ENCODE peak calls at places on chromosomes 12 and 14, in seven cellular contexts. One of them, this sample, is unnamed.

GRCh38 chr14:65286443-65286842 is 126.1 kb upstream of the FUT8 start:
- DNase-seq in ascending aorta: no peak
- DNase-seq in ACHN: no peak
- DNase-seq in lower leg skin: no peak
- DNase-seq in iPS-NIHi11: no peak
- DNase-seq in neural crest cell: no peak
- DNase-seq in T-helper 2 cell: no peak
- DNase-seq in this sample: no peak

GRCh38 chr14:29243355-29243754 is 476.8 kb downstream of the FOXG1 start:
- DNase-seq in T-helper 2 cell: no peak
- DNase-seq in ACHN: peak; percentile 22
- DNase-seq in neural crest cell: no peak
- DNase-seq in lower leg skin: no peak
- DNase-seq in iPS-NIHi11: no peak
- DNase-seq in ascending aorta: no peak
- DNase-seq in this sample: no peak

GRCh38 chr12:1880153-1880845 is 38.2 kb downstream of the CACNA2D4 start:
- DNase-seq in ACHN: no peak
- DNase-seq in neural crest cell: no peak
- DNase-seq in lower leg skin: peak; percentile 67
- DNase-seq in iPS-NIHi11: peak; percentile 2
- DNase-seq in ascending aorta: no peak
- DNase-seq in T-helper 2 cell: no peak
- DNase-seq in this sample: no peak

GRCh38 chr12:76627346-76628135 is 68.0 kb upstream of the OSBPL8 start:
- DNase-seq in neural crest cell: no peak
- DNase-seq in ACHN: no peak
- DNase-seq in T-helper 2 cell: no peak
- DNase-seq in lower leg skin: no peak
- DNase-seq in ascending aorta: no peak
- DNase-seq in iPS-NIHi11: no peak
- DNase-seq in this sample: no peak

GRCh38 chr14:50040401-50040775 is 76.0 kb downstream of the VCPKMT start:
- DNase-seq in lower leg skin: no peak
- DNase-seq in neural crest cell: no peak
- DNase-seq in T-helper 2 cell: no peak
- DNase-seq in iPS-NIHi11: no peak
- DNase-seq in ascending aorta: no peak
- DNase-seq in ACHN: peak; percentile 82
- DNase-seq in this sample: no peak

GRCh38 chr14:94341654-94342333 is 18.7 kb upstream of the SERPINA6 start:
- DNase-seq in neural crest cell: no peak
- DNase-seq in lower leg skin: no peak
- DNase-seq in iPS-NIHi11: no peak
- DNase-seq in T-helper 2 cell: no peak
- DNase-seq in ascending aorta: no peak
- DNase-seq in ACHN: no peak
- DNase-seq in this sample: no peak

GRCh38 chr14:89086060-89086382 is 261.6 kb downstream of the TTC8 start:
- DNase-seq in ACHN: no peak
- DNase-seq in ascending aorta: no peak
- DNase-seq in iPS-NIHi11: no peak
- DNase-seq in lower leg skin: no peak
- DNase-seq in neural crest cell: no peak
- DNase-seq in T-helper 2 cell: no peak
- DNase-seq in this sample: no peak

GRCh38 chr14:102046337-102047278 is 40.2 kb downstream of the HSP90AA1 start:
- DNase-seq in iPS-NIHi11: peak; percentile 89
- DNase-seq in ACHN: peak; percentile 24
- DNase-seq in ascending aorta: peak; percentile 41
- DNase-seq in neural crest cell: peak; percentile 43
- DNase-seq in T-helper 2 cell: no peak
- DNase-seq in lower leg skin: peak; percentile 96
- DNase-seq in this sample: peak; percentile 65

GRCh38 chr14:36183402-36183801 is 6.9 kb upstream of the PTCSC3 start:
- DNase-seq in ascending aorta: no peak
- DNase-seq in neural crest cell: no peak
- DNase-seq in iPS-NIHi11: no peak
- DNase-seq in ACHN: no peak
- DNase-seq in lower leg skin: no peak
- DNase-seq in T-helper 2 cell: no peak
- DNase-seq in this sample: no peak

GRCh38 chr14:92677087-92677668 is 71.2 kb downstream of the LGMN start:
- DNase-seq in iPS-NIHi11: no peak
- DNase-seq in ACHN: no peak
- DNase-seq in ascending aorta: no peak
- DNase-seq in neural crest cell: no peak
- DNase-seq in T-helper 2 cell: peak; percentile 50
- DNase-seq in lower leg skin: no peak
- DNase-seq in this sample: no peak

GRCh38 chr12:89411846-89412245 is 59.5 kb upstream of the DUSP6 start:
- DNase-seq in T-helper 2 cell: no peak
- DNase-seq in neural crest cell: no peak
- DNase-seq in lower leg skin: no peak
- DNase-seq in iPS-NIHi11: no peak
- DNase-seq in ACHN: no peak
- DNase-seq in ascending aorta: no peak
- DNase-seq in this sample: no peak

GRCh38 chr14:97282644-97283403 is 485.6 kb downstream of the VRK1 start:
- DNase-seq in T-helper 2 cell: no peak
- DNase-seq in ascending aorta: no peak
- DNase-seq in iPS-NIHi11: no peak
- DNase-seq in ACHN: no peak
- DNase-seq in neural crest cell: no peak
- DNase-seq in lower leg skin: no peak
- DNase-seq in this sample: no peak

GRCh38 chr12:65867428-65867827 is 43.1 kb downstream of the HMGA2 start:
- DNase-seq in ascending aorta: no peak
- DNase-seq in neural crest cell: no peak
- DNase-seq in T-helper 2 cell: no peak
- DNase-seq in iPS-NIHi11: no peak
- DNase-seq in ACHN: no peak
- DNase-seq in lower leg skin: no peak
- DNase-seq in this sample: no peak

GRCh38 chr14:96762650-96763049 is 34.5 kb upstream of the VRK1 start:
- DNase-seq in ACHN: peak; percentile 33
- DNase-seq in iPS-NIHi11: peak; percentile 83
- DNase-seq in T-helper 2 cell: no peak
- DNase-seq in neural crest cell: peak; percentile 16
- DNase-seq in lower leg skin: peak; percentile 28
- DNase-seq in ascending aorta: no peak
- DNase-seq in this sample: no peak

GRCh38 chr12:509494-509893 is 49.8 kb downstream of the B4GALNT3 start:
- DNase-seq in T-helper 2 cell: no peak
- DNase-seq in iPS-NIHi11: no peak
- DNase-seq in lower leg skin: peak; percentile 53
- DNase-seq in neural crest cell: no peak
- DNase-seq in ascending aorta: no peak
- DNase-seq in ACHN: no peak
- DNase-seq in this sample: no peak

GRCh38 chr12:57575771-57576612 is 15.0 kb upstream of the PIP4K2C start:
- DNase-seq in iPS-NIHi11: no peak
- DNase-seq in ascending aorta: no peak
- DNase-seq in lower leg skin: no peak
- DNase-seq in T-helper 2 cell: no peak
- DNase-seq in ACHN: no peak
- DNase-seq in neural crest cell: no peak
- DNase-seq in this sample: no peak

GRCh38 chr12:129530517-129530916 is 373.3 kb downstream of the TMEM132D start:
- DNase-seq in ascending aorta: no peak
- DNase-seq in iPS-NIHi11: no peak
- DNase-seq in ACHN: no peak
- DNase-seq in T-helper 2 cell: no peak
- DNase-seq in neural crest cell: no peak
- DNase-seq in lower leg skin: no peak
- DNase-seq in this sample: no peak

GRCh38 chr12:49698619-49699545 is 8.3 kb downstream of the FMNL3 start:
- DNase-seq in iPS-NIHi11: peak; percentile 63
- DNase-seq in neural crest cell: no peak
- DNase-seq in ACHN: peak; percentile 79
- DNase-seq in lower leg skin: no peak
- DNase-seq in ascending aorta: peak; percentile 13
- DNase-seq in T-helper 2 cell: no peak
- DNase-seq in this sample: no peak

GRCh38 chr12:111024205-111024794 is 103.9 kb upstream of the MYL2 start:
- DNase-seq in lower leg skin: no peak
- DNase-seq in ascending aorta: no peak
- DNase-seq in iPS-NIHi11: peak; percentile 92
- DNase-seq in ACHN: peak; percentile 69
- DNase-seq in neural crest cell: peak; percentile 70
- DNase-seq in T-helper 2 cell: no peak
- DNase-seq in this sample: no peak

GRCh38 chr12:57272337-57273151 is 21.6 kb upstream of the STAC3 start:
- DNase-seq in iPS-NIHi11: no peak
- DNase-seq in ACHN: peak; percentile 18
- DNase-seq in lower leg skin: no peak
- DNase-seq in neural crest cell: no peak
- DNase-seq in T-helper 2 cell: no peak
- DNase-seq in ascending aorta: no peak
- DNase-seq in this sample: no peak

GRCh38 chr14:69595336-69595735 is 16.1 kb upstream of the SUSD6 start:
- DNase-seq in lower leg skin: no peak
- DNase-seq in ACHN: no peak
- DNase-seq in ascending aorta: no peak
- DNase-seq in T-helper 2 cell: no peak
- DNase-seq in neural crest cell: no peak
- DNase-seq in iPS-NIHi11: no peak
- DNase-seq in this sample: no peak

GRCh38 chr14:60253649-60254048 is 4.6 kb downstream of the PPM1A start:
- DNase-seq in iPS-NIHi11: no peak
- DNase-seq in ACHN: no peak
- DNase-seq in ascending aorta: no peak
- DNase-seq in T-helper 2 cell: no peak
- DNase-seq in lower leg skin: no peak
- DNase-seq in neural crest cell: no peak
- DNase-seq in this sample: no peak

GRCh38 chr14:64266206-64266605 is 28.0 kb downstream of the ESR2 start:
- DNase-seq in lower leg skin: no peak
- DNase-seq in neural crest cell: no peak
- DNase-seq in ACHN: peak; percentile 43
- DNase-seq in ascending aorta: no peak
- DNase-seq in T-helper 2 cell: no peak
- DNase-seq in iPS-NIHi11: no peak
- DNase-seq in this sample: no peak

GRCh38 chr14:98580131-98580678 is 691.8 kb downstream of the BCL11B start:
- DNase-seq in T-helper 2 cell: no peak
- DNase-seq in ACHN: peak; percentile 16
- DNase-seq in neural crest cell: peak; percentile 28
- DNase-seq in ascending aorta: no peak
- DNase-seq in lower leg skin: no peak
- DNase-seq in iPS-NIHi11: peak; percentile 44
- DNase-seq in this sample: no peak

GRCh38 chr12:102551186-102551585 is 70.8 kb upstream of the IGF1 start:
- DNase-seq in lower leg skin: no peak
- DNase-seq in ACHN: no peak
- DNase-seq in ascending aorta: no peak
- DNase-seq in T-helper 2 cell: no peak
- DNase-seq in iPS-NIHi11: no peak
- DNase-seq in neural crest cell: no peak
- DNase-seq in this sample: no peak

GRCh38 chr14:85572845-85573244 is 42.9 kb downstream of the FLRT2 start:
- DNase-seq in lower leg skin: no peak
- DNase-seq in T-helper 2 cell: no peak
- DNase-seq in iPS-NIHi11: no peak
- DNase-seq in neural crest cell: no peak
- DNase-seq in ascending aorta: no peak
- DNase-seq in ACHN: peak; percentile 47
- DNase-seq in this sample: no peak

GRCh38 chr14:93104961-93105360 is 10.8 kb downstream of the ITPK1 start:
- DNase-seq in T-helper 2 cell: no peak
- DNase-seq in ACHN: no peak
- DNase-seq in neural crest cell: no peak
- DNase-seq in ascending aorta: no peak
- DNase-seq in lower leg skin: no peak
- DNase-seq in iPS-NIHi11: peak; percentile 67
- DNase-seq in this sample: no peak

GRCh38 chr14:67806228-67806627 is 10.2 kb downstream of the ZFYVE26 start:
- DNase-seq in ACHN: no peak
- DNase-seq in T-helper 2 cell: no peak
- DNase-seq in iPS-NIHi11: no peak
- DNase-seq in ascending aorta: no peak
- DNase-seq in neural crest cell: no peak
- DNase-seq in lower leg skin: no peak
- DNase-seq in this sample: no peak

GRCh38 chr12:103851127-103851526 is 10.1 kb upstream of the NT5DC3 start:
- DNase-seq in neural crest cell: no peak
- DNase-seq in ACHN: no peak
- DNase-seq in lower leg skin: no peak
- DNase-seq in T-helper 2 cell: no peak
- DNase-seq in iPS-NIHi11: no peak
- DNase-seq in ascending aorta: no peak
- DNase-seq in this sample: no peak

GRCh38 chr14:28119849-28120248 is 646.7 kb upstream of the FOXG1 start:
- DNase-seq in ACHN: no peak
- DNase-seq in ascending aorta: no peak
- DNase-seq in lower leg skin: no peak
- DNase-seq in T-helper 2 cell: no peak
- DNase-seq in iPS-NIHi11: no peak
- DNase-seq in neural crest cell: no peak
- DNase-seq in this sample: no peak

GRCh38 chr12:3354586-3354985 is 136.4 kb upstream of the PRMT8 start:
- DNase-seq in ascending aorta: no peak
- DNase-seq in iPS-NIHi11: no peak
- DNase-seq in T-helper 2 cell: no peak
- DNase-seq in ACHN: no peak
- DNase-seq in neural crest cell: no peak
- DNase-seq in lower leg skin: peak; percentile 52
- DNase-seq in this sample: no peak

GRCh38 chr12:56955631-56956256 is 1.7 kb downstream of the RDH16 start:
- DNase-seq in T-helper 2 cell: no peak
- DNase-seq in ACHN: no peak
- DNase-seq in ascending aorta: no peak
- DNase-seq in neural crest cell: no peak
- DNase-seq in lower leg skin: no peak
- DNase-seq in iPS-NIHi11: no peak
- DNase-seq in this sample: no peak

GRCh38 chr12:114679942-114680341 is 4.0 kb downstream of the TBX3 start:
- DNase-seq in lower leg skin: no peak
- DNase-seq in T-helper 2 cell: no peak
- DNase-seq in ACHN: no peak
- DNase-seq in ascending aorta: no peak
- DNase-seq in neural crest cell: no peak
- DNase-seq in iPS-NIHi11: no peak
- DNase-seq in this sample: no peak

GRCh38 chr14:92382677-92383076 is 59.7 kb downstream of the SLC24A4 start:
- DNase-seq in ACHN: peak; percentile 21
- DNase-seq in iPS-NIHi11: peak; percentile 58
- DNase-seq in T-helper 2 cell: no peak
- DNase-seq in neural crest cell: no peak
- DNase-seq in lower leg skin: no peak
- DNase-seq in ascending aorta: no peak
- DNase-seq in this sample: no peak

GRCh38 chr12:108129017-108129812 is at the start of gene WSCD2:
- DNase-seq in T-helper 2 cell: no peak
- DNase-seq in lower leg skin: peak; percentile 88
- DNase-seq in neural crest cell: peak; percentile 70
- DNase-seq in ascending aorta: peak; percentile 12
- DNase-seq in iPS-NIHi11: peak; percentile 78
- DNase-seq in ACHN: peak; percentile 45
- DNase-seq in this sample: no peak